ENCODE peak calls at places on chromosome 10, in seven cellular contexts. P is transverse colon, V is HepG2, R is Caco-2, A is ascending aorta, Y is fibroblast of the aortic adventitia, N is right lobe of liver. W is an unnamed sample.

GRCh38 chr10:61000769-61001730 is 57.1 kb upstream of the RHOBTB1 start:
- DNase-seq in P (peak; percentile 29), V (peak; percentile 71), R (peak; percentile 81), A (no peak), Y (no peak), N (peak; percentile 25), W (no peak)

GRCh38 chr10:91541481-91541880 is 91.4 kb downstream of the PPP1R3C start:
- DNase-seq in P (no peak), V (no peak), R (no peak), A (no peak), Y (no peak), N (no peak), W (no peak)

GRCh38 chr10:47261121-47261520 is 38.9 kb upstream of the GDF10 start:
- DNase-seq in P (peak; percentile 9), V (no peak), R (no peak), A (no peak), Y (no peak), N (no peak), W (no peak)

GRCh38 chr10:131750171-131750895 is 150.5 kb upstream of the PPP2R2D start:
- DNase-seq in P (no peak), V (no peak), R (no peak), A (no peak), Y (no peak), N (no peak), W (no peak)

GRCh38 chr10:47047127-47047504 is 135.9 kb downstream of the PTPN20 start:
- DNase-seq in P (no peak), V (no peak), R (no peak), A (no peak), Y (no peak), N (no peak), W (no peak)

GRCh38 chr10:78973901-78974408 is 94.8 kb upstream of the ZMIZ1 start:
- DNase-seq in P (no peak), V (peak; percentile 93), R (no peak), A (peak; percentile 15), Y (peak; percentile 76), N (peak; percentile 86), W (no peak)

GRCh38 chr10:101337836-101338235 is 16.1 kb upstream of the BTRC start:
- DNase-seq in P (no peak), V (no peak), R (no peak), A (no peak), Y (no peak), N (no peak), W (no peak)

GRCh38 chr10:96967847-96968246 is 135.7 kb downstream of the LCOR start:
- DNase-seq in P (no peak), V (no peak), R (no peak), A (no peak), Y (no peak), N (no peak), W (peak; percentile 28)

GRCh38 chr10:101625821-101626412 is 37.8 kb downstream of the DPCD start:
- DNase-seq in P (no peak), V (no peak), R (no peak), A (no peak), Y (no peak), N (no peak), W (no peak)

GRCh38 chr10:120505866-120506265 is 48.8 kb downstream of the PLPP4 start:
- DNase-seq in P (no peak), V (no peak), R (no peak), A (no peak), Y (peak; percentile 44), N (no peak), W (peak; percentile 66)

GRCh38 chr10:63901228-63901627 is 380.0 kb downstream of the REEP3 start:
- DNase-seq in P (no peak), V (no peak), R (peak; percentile 49), A (no peak), Y (no peak), N (no peak), W (no peak)

GRCh38 chr10:26407406-26407969 is 30.7 kb upstream of the APBB1IP start:
- DNase-seq in P (no peak), V (peak; percentile 29), R (peak; percentile 53), A (no peak), Y (peak; percentile 60), N (no peak), W (peak; percentile 51)

GRCh38 chr10:95346715-95347401 is 56.1 kb upstream of the PDLIM1 start:
- DNase-seq in P (no peak), V (peak; percentile 99), R (peak; percentile 87), A (no peak), Y (peak; percentile 14), N (no peak), W (no peak)

GRCh38 chr10:5596611-5597341 is 69.6 kb downstream of the ASB13 start:
- DNase-seq in P (no peak), V (no peak), R (no peak), A (no peak), Y (no peak), N (no peak), W (no peak)

GRCh38 chr10:129951251-129951808 is 12.7 kb downstream of the EBF3 start:
- DNase-seq in P (no peak), V (no peak), R (no peak), A (no peak), Y (peak; percentile 13), N (no peak), W (no peak)

GRCh38 chr10:128551475-128551874 is 425.3 kb upstream of the MKI67 start:
- DNase-seq in P (no peak), V (no peak), R (no peak), A (no peak), Y (no peak), N (no peak), W (no peak)

GRCh38 chr10:5036511-5036910 is 32.9 kb upstream of the AKR1C2 start:
- DNase-seq in P (no peak), V (no peak), R (no peak), A (no peak), Y (no peak), N (no peak), W (no peak)

GRCh38 chr10:69816536-69816935 is 14.8 kb downstream of the COL13A1 start:
- DNase-seq in P (no peak), V (no peak), R (no peak), A (no peak), Y (no peak), N (no peak), W (no peak)

GRCh38 chr10:5040781-5041470 is 37.3 kb upstream of the AKR1C2 start:
- DNase-seq in P (no peak), V (peak; percentile 50), R (no peak), A (no peak), Y (no peak), N (no peak), W (no peak)

GRCh38 chr10:132236161-132236560 is 49.4 kb downstream of the DPYSL4 start:
- DNase-seq in P (no peak), V (no peak), R (no peak), A (no peak), Y (no peak), N (no peak), W (no peak)

GRCh38 chr10:82961864-82962263 is 1086.9 kb downstream of the NRG3 start:
- DNase-seq in P (no peak), V (no peak), R (no peak), A (no peak), Y (no peak), N (no peak), W (no peak)

GRCh38 chr10:125020386-125020785 is 78.5 kb downstream of the ZRANB1 start:
- DNase-seq in P (no peak), V (no peak), R (no peak), A (no peak), Y (no peak), N (no peak), W (no peak)

GRCh38 chr10:129031233-129032150 is 435.5 kb upstream of the MGMT start:
- DNase-seq in P (peak; percentile 43), V (peak; percentile 15), R (peak; percentile 74), A (no peak), Y (peak; percentile 63), N (peak; percentile 63), W (no peak)

GRCh38 chr10:80199828-80200227 is 5.5 kb downstream of the ANXA11 start:
- DNase-seq in P (peak; percentile 52), V (no peak), R (peak; percentile 40), A (no peak), Y (peak; percentile 97), N (no peak), W (peak; percentile 63)
- TF ChIP-seq CTCF in P (peak; percentile 15), V (no peak), R (no peak), A (peak; percentile 39), Y (peak; percentile 61), N (peak; percentile 8), W (peak; percentile 20)

GRCh38 chr10:306654-307185 is 171.5 kb downstream of the ZMYND11 start:
- DNase-seq in P (no peak), V (peak; percentile 61), R (no peak), A (no peak), Y (no peak), N (no peak), W (no peak)

GRCh38 chr10:307659-308058 is 172.4 kb downstream of the ZMYND11 start:
- DNase-seq in P (no peak), V (no peak), R (no peak), A (no peak), Y (no peak), N (no peak), W (no peak)

GRCh38 chr10:308572-309085 is 173.4 kb downstream of the ZMYND11 start:
- DNase-seq in P (peak; percentile 20), V (peak; percentile 31), R (no peak), A (no peak), Y (no peak), N (peak; percentile 52), W (no peak)

GRCh38 chr10:306007-306406 is 170.8 kb downstream of the ZMYND11 start:
- DNase-seq in P (no peak), V (no peak), R (no peak), A (no peak), Y (no peak), N (no peak), W (no peak)

GRCh38 chr10:308101-308500 is 172.8 kb downstream of the ZMYND11 start:
- DNase-seq in P (no peak), V (no peak), R (no peak), A (no peak), Y (no peak), N (no peak), W (no peak)
- H3K4me3 ChIP-seq in P (no peak overlapping the region), V (no peak overlapping the region), R (no peak overlapping the region), A (no peak overlapping the region), Y (no peak overlapping the region), N (no peak overlapping the region), W (no peak overlapping the region)

DNA sequence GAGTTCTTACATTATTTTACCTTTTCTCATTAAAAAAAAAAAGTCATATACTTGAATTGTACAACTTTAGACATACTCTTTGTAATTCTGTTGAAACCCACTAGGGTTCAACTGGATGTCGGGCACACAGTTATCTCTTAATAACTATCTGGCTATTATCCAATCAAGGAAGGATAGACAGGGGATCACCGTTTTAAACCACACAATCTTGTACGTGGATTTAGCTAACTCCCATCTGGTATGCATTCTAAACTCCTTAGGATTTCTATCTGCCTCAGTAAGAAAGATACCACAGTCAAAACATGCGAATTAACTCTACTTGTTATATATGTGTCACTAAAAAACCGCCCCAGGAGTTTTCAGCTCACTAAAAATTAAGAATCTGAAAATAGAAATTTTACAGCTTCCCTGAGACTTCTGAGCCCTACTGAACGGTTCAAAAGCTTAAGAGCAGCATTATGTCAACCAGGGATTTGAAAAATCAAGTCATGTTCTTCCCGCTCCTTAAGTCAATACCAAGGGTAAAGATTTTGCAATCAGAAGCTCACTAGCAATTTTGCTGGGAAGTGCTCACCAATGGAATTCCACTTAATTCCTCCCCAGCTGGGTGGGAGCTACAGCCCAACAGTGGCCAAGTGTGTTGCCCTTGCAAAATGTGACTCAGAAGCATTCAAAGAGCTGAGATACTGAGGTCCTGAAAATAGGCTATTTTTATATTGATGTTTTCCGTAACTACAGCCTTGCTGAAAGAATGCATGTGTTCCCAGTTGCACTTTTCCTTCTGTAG is 267.0 kb downstream of the FRMD4A start:
- DNase-seq in P (no peak), V (no peak), R (peak; percentile 61), A (no peak), Y (peak; percentile 96), N (no peak), W (peak; percentile 98)
- TF ChIP-seq CTCF in P (no peak), V (no peak), R (no peak), A (no peak), Y (no peak), N (no peak), W (no peak)

GRCh38 chr10:34669079-34669478 is 146.0 kb downstream of the PARD3 start:
- DNase-seq in P (no peak), V (no peak), R (no peak), A (no peak), Y (no peak), N (no peak), W (no peak)
- H3K4me3 ChIP-seq in P (no peak overlapping the region), V (no peak overlapping the region), R (no peak overlapping the region), A (no peak overlapping the region), Y (no peak overlapping the region), N (no peak overlapping the region), W (no peak overlapping the region)

W was measured in AG09309.